ENCODE peak calls at places on chromosomes 1 and 21, in four cellular contexts. A is HL-60, E is K562, R is GM12878. O is an unnamed sample.

GRCh38 chr1:59054172-59054571 is 242.7 kb upstream of the FGGY start:
- DNase-seq in A (no peak), R (no peak), E (no peak), O (no peak)

GRCh38 chr1:172778461-172779455 is 119.9 kb downstream of the FASLG start:
- DNase-seq in A (no peak), E (no peak), R (peak), O (peak)

GRCh38 chr21:42193721-42194120 is 25.2 kb upstream of the ABCG1 start:
- DNase-seq in R (no peak), A (no peak), E (no peak), O (no peak)

GRCh38 chr1:1144122-1144842 is 28.4 kb upstream of the C1orf159 start:
- DNase-seq in E (no peak), R (no peak), A (peak), O (peak)

GRCh38 chr1:44316231-44316759 is 38.8 kb downstream of the ERI3 start:
- DNase-seq in A (no peak), R (peak), E (no peak), O (no peak)

GRCh38 chr1:1110561-1110971 is 5.3 kb downstream of the C1orf159 start:
- DNase-seq in E (no peak), R (no peak), A (no peak), O (no peak)

GRCh38 chr1:153100241-153100640 is 5.9 kb upstream of the SPRR2E start:
- DNase-seq in R (no peak), E (no peak), A (no peak), O (no peak)

GRCh38 chr1:94672001-94672400 is 130.4 kb upstream of the F3 start:
- DNase-seq in A (no peak), E (no peak), R (no peak), O (no peak)

GRCh38 chr1:101025680-101026393 is at the start of gene DPH5:
- DNase-seq in R (peak), A (peak), E (peak), O (peak)

GRCh38 chr1:101235241-101235695 is 1.6 kb upstream of the S1PR1 start:
- DNase-seq in E (no peak), A (no peak), R (no peak), O (no peak)

GRCh38 chr1:216502528-216503162 is 79.4 kb upstream of the USH2A start:
- DNase-seq in A (no peak), E (no peak), R (no peak), O (no peak)

GRCh38 chr1:33718166-33718565 is 145.7 kb upstream of the HMGB4 start:
- DNase-seq in R (no peak), E (no peak), A (no peak), O (no peak)

GRCh38 chr1:201562659-201563405 is 23.9 kb downstream of the NAV1 start:
- DNase-seq in A (no peak), R (no peak), E (no peak), O (no peak)

GRCh38 chr1:197553281-197553680 is 222.0 kb downstream of the DENND1B start:
- DNase-seq in R (no peak), A (no peak), E (no peak), O (no peak)

GRCh38 chr1:54051936-54052469 is 1.0 kb downstream of the TMEM59 start:
- DNase-seq in R (no peak), E (no peak), A (no peak), O (no peak)

GRCh38 chr1:188386666-188387065 is 1557.9 kb downstream of the PLA2G4A start:
- DNase-seq in E (no peak), A (no peak), R (no peak), O (no peak)

GRCh38 chr1:13807213-13807612 is 107.2 kb downstream of the PRDM2 start:
- DNase-seq in E (peak), R (no peak), A (peak), O (no peak)

GRCh38 chr1:36136535-36136934 is 11.5 kb upstream of the COL8A2 start:
- DNase-seq in R (no peak), E (no peak), A (no peak), O (no peak)

GRCh38 chr1:151653397-151653796 is 41.5 kb downstream of the SNX27 start:
- DNase-seq in E (no peak), A (peak), R (no peak), O (no peak)

GRCh38 chr1:17569200-17570139 is 30.0 kb downstream of the ARHGEF10L start:
- DNase-seq in E (peak), R (no peak), A (no peak), O (no peak)

GRCh38 chr1:16082283-16083038 is 9.0 kb upstream of the FAM131C start:
- DNase-seq in R (no peak), E (peak), A (peak), O (peak)

GRCh38 chr1:59445040-59445439 is 148.1 kb downstream of the FGGY start:
- DNase-seq in R (no peak), E (no peak), A (peak), O (no peak)

GRCh38 chr1:39576016-39576657 is 453 bp downstream of the PABPC4 start:
- DNase-seq in A (no peak), R (no peak), E (peak), O (peak)

GRCh38 chr1:2205191-2205952 is 10.8 kb upstream of the FAAP20 start:
- DNase-seq in E (no peak), A (peak), R (peak), O (no peak)

GRCh38 chr1:226349081-226349480 is 40.1 kb upstream of the LIN9 start:
- DNase-seq in R (no peak), E (no peak), A (no peak), O (no peak)

GRCh38 chr1:208709981-208710380 is 465.8 kb upstream of the PLXNA2 start:
- DNase-seq in R (no peak), E (no peak), A (no peak), O (no peak)

GRCh38 chr1:229717774-229718173 is 91.7 kb downstream of the URB2 start:
- DNase-seq in A (no peak), E (peak), R (no peak), O (no peak)

GRCh38 chr1:6470132-6471085 is 4.4 kb upstream of the TNFRSF25 start:
- DNase-seq in R (no peak), A (no peak), E (no peak), O (no peak)

GRCh38 chr1:86138746-86139145 is 17.8 kb downstream of the COL24A1 start:
- DNase-seq in A (no peak), R (no peak), E (no peak), O (no peak)

GRCh38 chr1:86140481-86140880 is 16.1 kb downstream of the COL24A1 start:
- DNase-seq in A (no peak), R (no peak), E (no peak), O (no peak)

GRCh38 chr1:86137458-86137857 is 19.1 kb downstream of the COL24A1 start:
- DNase-seq in E (no peak), R (no peak), A (no peak), O (no peak)
- TF ChIP-seq SPI1 in E (no peak), R (no peak), A (no peak), O (no peak)

GRCh38 chr1:162166934-162167615 is 97.6 kb downstream of the NOS1AP start:
- DNase-seq in A (no peak), E (no peak), R (no peak), O (no peak)
- TF ChIP-seq SPI1 in A (no peak), E (no peak), R (no peak), O (no peak)

GRCh38 chr1:168263130-168263529 is 17.5 kb upstream of the TBX19 start:
- DNase-seq in E (no peak), A (no peak), R (no peak), O (no peak)
- TF ChIP-seq SPI1 in E (no peak), A (no peak), R (no peak), O (no peak)

DNA sequence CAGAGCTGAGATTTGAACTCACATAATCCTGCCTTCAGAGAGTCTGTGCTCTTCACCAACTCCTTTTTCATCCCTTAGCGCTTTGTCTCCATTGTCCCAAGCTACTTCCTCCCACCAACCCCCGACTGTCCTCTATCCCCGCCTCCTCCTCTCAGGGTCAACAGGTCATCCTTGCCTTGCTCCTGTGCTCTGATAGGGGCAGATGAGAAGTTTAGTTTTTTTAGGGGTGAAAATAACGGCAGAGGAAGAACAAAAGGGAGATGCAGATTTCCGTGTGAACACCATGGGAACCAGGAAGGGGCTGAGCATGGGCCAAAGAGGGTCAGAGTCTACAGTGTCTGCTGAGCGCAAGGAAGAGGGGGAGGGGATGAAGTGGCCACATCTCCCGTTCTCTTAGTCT is 31.9 kb downstream of the GLUL start:
- DNase-seq in R (no peak), E (peak), A (no peak), O (no peak)
- TF ChIP-seq SPI1 in R (no peak), E (peak), A (no peak), O (no peak)

O was measured in GM12891.